ENCODE peak calls at places on chromosomes 7 and 10, in six cellular contexts. N is fibroblast of pulmonary artery, O is astrocyte of the spinal cord, B is lower lobe of right lung, T is BJ, J is epithelial cell of esophagus. F is an unnamed sample.

GRCh38 chr10:104077282-104078151 is 8.2 kb downstream of the COL17A1 start:
- DNase-seq in N (no peak), O (no peak), B (no peak), T (no peak), J (no peak), F (no peak)

GRCh38 chr7:76281006-76281705 is 21.3 kb upstream of the HSPB1 start:
- DNase-seq in N (no peak), O (no peak), B (no peak), T (no peak), J (no peak), F (peak)

GRCh38 chr10:60283397-60283796 is 106.3 kb downstream of the ANK3 start:
- DNase-seq in N (no peak), O (no peak), B (no peak), T (peak), J (peak), F (no peak)

GRCh38 chr10:24857001-24857695 is 95.3 kb downstream of the PRTFDC1 start:
- DNase-seq in N (no peak), O (no peak), B (no peak), T (no peak), J (no peak), F (no peak)

GRCh38 chr10:10817609-10818008 is 200.1 kb upstream of the CELF2 start:
- DNase-seq in N (no peak), O (no peak), B (no peak), T (no peak), J (no peak), F (no peak)

GRCh38 chr7:100431286-100431735 is 1.7 kb downstream of the MEPCE start:
- DNase-seq in N (no peak), O (no peak), B (peak), T (no peak), J (no peak), F (no peak)

GRCh38 chr10:31437959-31438358 is 118.9 kb downstream of the ZEB1 start:
- DNase-seq in N (no peak), O (no peak), B (peak), T (no peak), J (no peak), F (no peak)

GRCh38 chr10:120505866-120506265 is 48.8 kb downstream of the PLPP4 start:
- DNase-seq in N (peak), O (peak), B (no peak), T (no peak), J (peak), F (no peak)

GRCh38 chr10:7483848-7484247 is 73.0 kb upstream of the SFMBT2 start:
- DNase-seq in N (no peak), O (no peak), B (no peak), T (no peak), J (no peak), F (no peak)

GRCh38 chr7:68963547-68963946 is 634.7 kb upstream of the AUTS2 start:
- DNase-seq in N (peak), O (peak), B (no peak), T (peak), J (no peak), F (no peak)

GRCh38 chr10:71528371-71529202 is 131.9 kb downstream of the CDH23 start:
- DNase-seq in N (no peak), O (no peak), B (no peak), T (no peak), J (no peak), F (no peak)

GRCh38 chr10:7585228-7585627 is 81.5 kb downstream of the ITIH5 start:
- DNase-seq in N (no peak), O (no peak), B (no peak), T (no peak), J (no peak), F (no peak)

GRCh38 chr7:130276796-130277762 is 10.4 kb downstream of the CPA2 start:
- DNase-seq in N (peak), O (peak), B (no peak), T (no peak), J (peak), F (no peak)

GRCh38 chr10:115093776-115094361 is 704 bp downstream of the ATRNL1 start:
- DNase-seq in N (no peak), O (no peak), B (no peak), T (no peak), J (peak), F (peak)

GRCh38 chr10:80161321-80162084 is 29.0 kb downstream of the PLAC9 start:
- DNase-seq in N (no peak), O (no peak), B (no peak), T (no peak), J (no peak), F (no peak)

GRCh38 chr10:60237977-60238376 is 151.7 kb downstream of the ANK3 start:
- DNase-seq in N (peak), O (no peak), B (no peak), T (no peak), J (peak), F (no peak)

GRCh38 chr7:151381333-151382078 is 28.3 kb downstream of the WDR86 start:
- DNase-seq in N (no peak), O (no peak), B (no peak), T (no peak), J (no peak), F (peak)

GRCh38 chr10:113300628-113301027 is 252.2 kb upstream of the HABP2 start:
- DNase-seq in N (no peak), O (peak), B (no peak), T (no peak), J (no peak), F (no peak)

GRCh38 chr7:135441791-135442190 is 68.1 kb downstream of the CNOT4 start:
- DNase-seq in N (peak), O (peak), B (no peak), T (no peak), J (peak), F (no peak)

GRCh38 chr10:10662720-10663467 is 354.8 kb upstream of the CELF2 start:
- DNase-seq in N (peak), O (no peak), B (no peak), T (no peak), J (no peak), F (no peak)

GRCh38 chr10:5071411-5072198 is 22.6 kb upstream of the AKR1C3 start:
- DNase-seq in N (peak), O (peak), B (no peak), T (no peak), J (peak), F (no peak)

GRCh38 chr7:46544396-46545008 is 623.4 kb upstream of the IGFBP3 start:
- DNase-seq in N (peak), O (peak), B (no peak), T (peak), J (peak), F (no peak)

GRCh38 chr7:20403356-20403755 is 72.7 kb downstream of the ITGB8 start:
- DNase-seq in N (no peak), O (no peak), B (no peak), T (no peak), J (no peak), F (no peak)

GRCh38 chr10:64036306-64036930 is 515.2 kb downstream of the REEP3 start:
- DNase-seq in N (peak), O (peak), B (no peak), T (no peak), J (no peak), F (no peak)

GRCh38 chr7:82051641-82052040 is 281.8 kb upstream of the HGF start:
- DNase-seq in N (no peak), O (no peak), B (no peak), T (no peak), J (no peak), F (no peak)

GRCh38 chr7:105782391-105783063 is 93.9 kb downstream of the ATXN7L1 start:
- DNase-seq in N (peak), O (peak), B (no peak), T (peak), J (peak), F (no peak)

GRCh38 chr10:121615862-121616261 is 17.6 kb upstream of the FGFR2 start:
- DNase-seq in N (no peak), O (no peak), B (no peak), T (no peak), J (no peak), F (no peak)

GRCh38 chr7:155463114-155463811 is 5.3 kb downstream of the EN2 start:
- DNase-seq in N (no peak), O (no peak), B (no peak), T (no peak), J (no peak), F (no peak)

GRCh38 chr7:25965405-25966123 is 186.4 kb upstream of the NFE2L3 start:
- DNase-seq in N (peak), O (no peak), B (no peak), T (no peak), J (peak), F (no peak)

GRCh38 chr10:86665868-86666267 is 2.4 kb upstream of the LDB3 start:
- DNase-seq in N (no peak), O (no peak), B (no peak), T (no peak), J (no peak), F (no peak)

GRCh38 chr10:122121059-122121458 is 132.1 kb downstream of the TACC2 start:
- DNase-seq in N (no peak), O (no peak), B (peak), T (no peak), J (no peak), F (no peak)

DNA sequence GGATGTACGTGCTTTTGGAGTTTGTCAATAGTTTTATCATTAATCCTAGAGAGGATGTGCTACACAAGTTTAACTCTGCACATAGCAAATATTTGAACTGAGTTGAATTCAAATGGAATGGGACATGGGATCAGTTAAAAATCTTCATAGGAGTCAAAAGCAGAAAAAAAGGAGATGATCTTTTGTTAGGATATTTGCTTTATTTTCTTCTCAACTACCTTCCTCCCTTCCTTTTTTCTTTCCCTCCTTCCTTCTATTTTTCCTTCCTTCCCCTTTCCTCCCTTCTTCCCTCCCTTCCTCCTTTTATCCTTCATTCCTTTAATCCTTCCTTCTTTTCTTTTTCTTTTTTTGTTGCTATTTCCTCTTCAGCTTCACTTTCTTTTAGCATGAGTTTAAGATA is 6.6 kb downstream of the PTPRZ1 start:
- DNase-seq in N (no peak), O (no peak), B (no peak), T (no peak), J (no peak), F (no peak)
- TF ChIP-seq CTCF in N (no peak), O (no peak), B (no peak), T (no peak), J (no peak), F (no peak)

GRCh38 chr7:142362349-142362748 is 104.5 kb upstream of the PRSS58 start:
- DNase-seq in N (no peak), O (no peak), B (no peak), T (no peak), J (no peak), F (no peak)

GRCh38 chr7:142355328-142355727 is 97.5 kb upstream of the PRSS58 start:
- DNase-seq in N (peak), O (no peak), B (no peak), T (no peak), J (peak), F (no peak)

GRCh38 chr7:142359694-142360279 is 101.9 kb upstream of the PRSS58 start:
- DNase-seq in N (no peak), O (no peak), B (no peak), T (no peak), J (no peak), F (no peak)

GRCh38 chr7:142356166-142356565 is 98.3 kb upstream of the PRSS58 start:
- DNase-seq in N (no peak), O (no peak), B (no peak), T (no peak), J (no peak), F (no peak)

DNA sequence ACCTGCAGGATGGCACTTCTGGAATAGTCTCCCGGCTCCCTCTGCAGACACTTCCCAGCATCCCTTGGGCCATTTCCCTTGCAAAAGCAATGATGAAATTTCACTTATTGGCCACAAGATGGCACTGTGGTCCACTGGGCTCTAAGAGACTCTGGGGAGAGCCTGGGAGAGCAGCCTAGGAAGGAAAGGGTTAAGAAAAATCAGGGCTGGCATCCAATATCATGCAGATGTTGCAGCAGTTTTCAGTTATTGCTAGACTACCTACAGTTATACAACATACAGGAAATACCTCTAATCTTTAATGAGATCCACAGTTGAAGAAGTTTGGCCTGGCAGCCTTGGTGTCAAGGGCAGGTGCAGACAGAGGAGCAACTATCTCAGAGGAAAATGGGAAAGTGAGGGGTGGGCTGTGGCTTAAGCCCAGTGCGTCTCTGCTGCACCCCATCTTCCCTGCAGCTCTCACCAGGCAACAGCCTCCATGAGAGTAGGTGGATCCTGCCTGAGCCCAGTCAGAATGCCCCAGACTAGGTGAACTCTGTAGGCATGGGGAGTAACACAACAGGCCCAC is 100.2 kb upstream of the PRSS58 start:
- DNase-seq in N (peak), O (peak), B (no peak), T (no peak), J (peak), F (peak)
- TF ChIP-seq CTCF in N (peak), O (peak), B (peak), T (peak), J (peak), F (peak)

GRCh38 chr7:2545746-2546425 is 9.4 kb downstream of the BRAT1 start:
- DNase-seq in N (no peak), O (no peak), B (no peak), T (no peak), J (no peak), F (no peak)
- TF ChIP-seq CTCF in N (no peak), O (no peak), B (no peak), T (no peak), J (no peak), F (no peak)

GRCh38 chr7:79610301-79610700 is 156.8 kb upstream of the MAGI2 start:
- DNase-seq in N (peak), O (peak), B (no peak), T (peak), J (no peak), F (no peak)
- TF ChIP-seq CTCF in N (no peak), O (no peak), B (no peak), T (no peak), J (no peak), F (no peak)

GRCh38 chr7:16668049-16668858 is 22.3 kb downstream of the BZW2 start:
- DNase-seq in N (peak), O (peak), B (peak), T (peak), J (peak), F (no peak)
- TF ChIP-seq CTCF in N (peak), O (no peak), B (no peak), T (peak), J (peak), F (no peak)

GRCh38 chr10:54833029-54833428 is 32.0 kb upstream of the PCDH15 start:
- DNase-seq in N (no peak), O (no peak), B (no peak), T (no peak), J (no peak), F (no peak)
- TF ChIP-seq CTCF in N (no peak), O (no peak), B (no peak), T (no peak), J (no peak), F (no peak)

GRCh38 chr7:159065852-159066480 is 78.7 kb downstream of the VIPR2 start:
- DNase-seq in N (no peak), O (no peak), B (no peak), T (no peak), J (no peak), F (no peak)

GRCh38 chr7:159070422-159071148 is 74.1 kb downstream of the VIPR2 start:
- DNase-seq in N (peak), O (peak), B (no peak), T (no peak), J (no peak), F (no peak)

GRCh38 chr7:159068893-159069448 is 75.7 kb downstream of the VIPR2 start:
- DNase-seq in N (no peak), O (no peak), B (no peak), T (no peak), J (no peak), F (no peak)

GRCh38 chr7:159066816-159067601 is 77.7 kb downstream of the VIPR2 start:
- DNase-seq in N (no peak), O (no peak), B (no peak), T (no peak), J (no peak), F (no peak)

DNA sequence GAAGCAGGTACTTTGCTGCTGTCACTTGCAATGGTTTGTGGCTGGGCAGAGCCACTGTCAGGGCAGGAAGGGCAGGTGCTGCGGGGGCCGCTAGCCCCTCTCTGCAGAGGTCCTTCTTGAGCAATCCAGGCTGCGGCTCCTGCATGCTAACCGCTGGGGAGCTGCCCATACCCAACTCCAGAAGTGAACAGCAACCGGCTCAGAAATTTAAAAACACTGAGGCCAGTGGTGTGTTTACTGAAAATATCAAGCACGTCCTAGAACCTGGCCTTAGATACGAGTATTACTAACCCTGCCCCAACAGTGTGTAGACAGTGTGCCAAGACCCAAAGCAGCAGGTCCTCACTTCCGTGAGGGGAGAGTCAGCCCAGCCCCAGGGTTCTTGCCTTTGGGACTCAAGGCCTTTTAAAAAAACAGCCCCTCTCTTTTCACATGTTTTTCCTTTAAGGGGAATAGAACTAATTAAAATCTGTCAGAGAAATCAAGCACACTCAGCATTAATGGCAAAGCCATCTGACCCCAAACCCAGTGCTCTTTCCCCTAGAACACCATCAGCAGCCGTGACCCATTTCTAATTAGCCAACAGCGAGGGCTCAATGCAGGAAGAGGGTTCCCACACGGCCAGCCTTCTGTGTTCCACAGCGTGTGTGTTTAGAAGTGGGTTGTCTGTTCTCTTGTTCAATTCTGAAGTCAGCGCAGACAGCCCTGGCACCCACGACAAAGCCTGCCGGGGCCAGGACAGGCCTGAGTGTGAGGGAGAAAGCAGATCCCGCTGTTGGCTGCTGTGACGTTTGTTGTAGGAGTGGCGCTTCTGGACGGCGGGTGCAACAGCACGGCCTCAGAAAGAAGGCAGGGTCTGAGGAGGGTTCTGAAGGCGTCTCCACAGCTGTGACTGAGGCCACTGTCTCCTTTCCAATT is 76.5 kb downstream of the VIPR2 start:
- DNase-seq in N (peak), O (no peak), B (no peak), T (no peak), J (no peak), F (no peak)
- TF ChIP-seq CTCF in N (no peak), O (no peak), B (no peak), T (no peak), J (no peak), F (no peak)

F was measured in nephron progenitor cell.